ENCODE peak calls at places on chromosomes 7 and 10, in four cellular contexts. P is HFF-Myc, D is fibroblast of mammary gland, Y is coronary artery. Z is an unnamed sample.

GRCh38 chr10:58464956-58465355 is 47.7 kb upstream of the BICC1 start:
- DNase-seq in Y (no peak), D (no peak), P (no peak), Z (no peak)

GRCh38 chr10:25176421-25176968 is 1.7 kb downstream of the GPR158 start:
- DNase-seq in P (no peak), Y (no peak), D (no peak), Z (peak)

GRCh38 chr10:74544106-74544505 is 282.3 kb upstream of the KAT6B start:
- DNase-seq in P (no peak), D (peak), Y (no peak), Z (no peak)

GRCh38 chr7:44849277-44850210 is 1.7 kb upstream of the H2AZ2 start:
- DNase-seq in P (no peak), D (no peak), Y (no peak), Z (no peak)

GRCh38 chr7:98107313-98107691 is 640 bp downstream of the LMTK2 start:
- DNase-seq in Y (no peak), D (peak), P (no peak), Z (peak)

GRCh38 chr10:4894335-4894734 is 68.3 kb downstream of the AKR1E2 start:
- DNase-seq in P (no peak), D (no peak), Y (no peak), Z (no peak)

GRCh38 chr7:248732-249435 is 41.1 kb upstream of the FOXL3 start:
- DNase-seq in Y (no peak), P (no peak), D (no peak), Z (no peak)

GRCh38 chr7:24325708-24326107 is 41.7 kb downstream of the NPY start:
- DNase-seq in Y (no peak), D (no peak), P (no peak), Z (no peak)

GRCh38 chr10:54441286-54441685 is 359.7 kb downstream of the PCDH15 start:
- DNase-seq in D (no peak), Y (no peak), P (no peak), Z (no peak)

GRCh38 chr7:75033826-75034225 is 39.8 kb downstream of the RCC1L start:
- DNase-seq in D (no peak), P (no peak), Y (no peak), Z (no peak)

GRCh38 chr7:75038508-75038907 is 35.1 kb downstream of the RCC1L start:
- DNase-seq in P (no peak), D (no peak), Y (no peak), Z (no peak)

GRCh38 chr7:75028299-75028698 is 45.3 kb downstream of the RCC1L start:
- DNase-seq in D (no peak), P (no peak), Y (no peak), Z (no peak)

DNA sequence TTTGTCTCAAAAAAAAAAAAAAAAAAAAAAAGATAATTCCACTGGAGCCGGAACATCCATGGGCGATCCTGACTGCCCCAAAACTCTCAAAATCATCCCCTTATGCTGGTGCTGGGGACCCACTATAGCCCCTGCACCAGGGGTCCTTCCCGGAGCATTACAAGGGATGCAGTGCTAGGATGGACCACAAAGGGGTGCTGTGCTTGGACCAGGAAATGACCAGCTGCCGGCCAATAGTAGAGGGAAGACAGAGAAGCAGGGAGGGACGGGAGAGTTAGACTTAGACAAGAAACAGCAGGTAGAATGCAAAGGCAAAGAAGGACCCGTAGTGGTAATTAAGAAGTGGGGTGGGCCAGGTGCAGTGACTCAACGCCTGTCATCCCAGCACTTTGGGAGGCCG is 40.5 kb downstream of the RCC1L start:
- DNase-seq in D (no peak), Y (no peak), P (no peak), Z (no peak)
- TF ChIP-seq CTCF in D (peak), Y (no peak), P (peak), Z (no peak)

GRCh38 chr10:28674782-28675181 is 2.5 kb upstream of the BAMBI start:
- DNase-seq in P (no peak), D (no peak), Y (no peak), Z (no peak)

GRCh38 chr10:28678687-28679457 is 1.6 kb downstream of the BAMBI start:
- DNase-seq in Y (no peak), D (no peak), P (no peak), Z (no peak)

GRCh38 chr10:28677889-28678686 is 767 bp downstream of the BAMBI start:
- DNase-seq in Y (peak), P (no peak), D (no peak), Z (peak)

GRCh38 chr10:28676968-28677888 is at the start of gene BAMBI:
- DNase-seq in D (peak), Y (peak), P (peak), Z (peak)

GRCh38 chr10:28676297-28676967 is 889 bp upstream of the BAMBI start:
- DNase-seq in P (no peak), Y (no peak), D (no peak), Z (peak)
- TF ChIP-seq CTCF in P (no peak), Y (no peak), D (no peak), Z (no peak)

DNA sequence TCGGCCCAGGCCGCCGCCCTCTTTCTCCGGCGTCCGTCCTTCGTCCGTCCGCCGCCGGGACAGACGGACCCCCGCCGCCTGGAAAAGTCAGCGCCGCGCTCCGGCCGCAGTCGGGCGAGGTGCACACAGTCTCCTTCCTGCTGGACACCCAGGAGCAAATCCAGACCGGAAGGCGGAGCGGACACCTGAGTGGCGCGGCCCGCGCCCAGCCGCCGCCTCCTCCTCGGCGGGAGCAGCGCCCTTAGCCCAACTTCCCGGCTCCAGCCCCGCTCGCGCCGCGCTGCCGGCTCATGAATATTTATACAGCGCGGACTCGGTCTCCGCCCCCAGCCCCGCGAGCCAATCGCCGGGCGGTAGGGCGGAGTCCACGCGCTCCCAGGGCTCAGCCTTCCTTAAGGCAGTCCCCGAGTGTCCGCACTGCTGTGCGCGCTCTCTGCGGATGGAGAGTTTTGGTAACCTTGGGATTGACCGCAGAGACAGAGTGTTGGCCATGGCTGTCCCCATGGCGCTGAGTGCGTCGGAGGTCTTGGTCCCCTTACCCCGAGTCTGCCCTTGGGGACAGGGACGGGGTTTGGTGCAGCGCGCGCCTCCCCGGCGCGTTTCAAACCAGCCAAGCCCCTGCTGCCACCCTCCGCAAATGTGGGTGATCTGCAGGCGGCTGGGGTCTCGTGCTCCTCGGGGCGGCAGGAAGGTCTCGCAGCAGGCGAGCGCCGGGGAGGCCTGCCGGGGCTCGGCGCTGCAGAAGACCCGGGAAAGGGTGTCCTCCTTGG is at the start of gene FZD8:
- DNase-seq in Y (peak), D (peak), P (peak), Z (peak)
- TF ChIP-seq CTCF in Y (no peak), D (no peak), P (no peak), Z (peak)

GRCh38 chr10:103188853-103189252 is 4.2 kb downstream of the NT5C2 start:
- DNase-seq in D (peak), P (no peak), Y (no peak), Z (no peak)

GRCh38 chr10:103180491-103180890 is 12.6 kb downstream of the NT5C2 start:
- DNase-seq in Y (no peak), D (no peak), P (no peak), Z (no peak)

GRCh38 chr10:103181244-103181643 is 11.8 kb downstream of the NT5C2 start:
- DNase-seq in Y (no peak), P (no peak), D (no peak), Z (no peak)

GRCh38 chr10:103184615-103185014 is 8.5 kb downstream of the NT5C2 start:
- DNase-seq in P (no peak), Y (no peak), D (no peak), Z (no peak)

DNA sequence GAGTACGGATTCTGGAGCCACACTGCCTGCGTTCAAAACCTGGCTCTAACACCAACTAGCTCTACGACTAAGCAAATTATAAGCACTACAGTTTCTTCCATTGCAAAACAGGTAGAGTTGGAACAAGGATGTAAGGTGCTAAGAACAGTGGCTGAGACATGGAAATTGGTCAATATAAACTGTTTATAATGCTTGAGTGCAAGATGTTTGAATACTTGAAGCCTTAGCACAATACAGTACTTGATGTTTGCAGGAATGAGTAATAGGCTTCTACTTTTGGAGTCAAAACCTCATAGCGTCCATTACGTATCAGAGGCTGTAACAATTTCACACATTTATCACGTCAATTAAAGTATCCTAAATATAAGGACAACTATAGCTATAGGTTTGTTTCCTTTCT is 6.9 kb downstream of the NT5C2 start:
- DNase-seq in Y (no peak), D (no peak), P (no peak), Z (no peak)
- TF ChIP-seq CTCF in Y (no peak), D (no peak), P (no peak), Z (no peak)

GRCh38 chr10:29245476-29245875 is 43.4 kb upstream of the LYZL1 start:
- DNase-seq in D (no peak), Y (no peak), P (no peak), Z (no peak)

GRCh38 chr10:29241925-29242324 is 46.9 kb upstream of the LYZL1 start:
- DNase-seq in P (no peak), D (no peak), Y (no peak), Z (no peak)

GRCh38 chr10:29244978-29245377 is 43.9 kb upstream of the LYZL1 start:
- DNase-seq in Y (no peak), P (no peak), D (no peak), Z (no peak)

GRCh38 chr10:29243061-29243460 is 45.8 kb upstream of the LYZL1 start:
- DNase-seq in Y (no peak), P (no peak), D (no peak), Z (no peak)

GRCh38 chr10:29243750-29244149 is 45.1 kb upstream of the LYZL1 start:
- DNase-seq in D (peak), P (no peak), Y (no peak), Z (no peak)
- TF ChIP-seq CTCF in D (peak), P (peak), Y (no peak), Z (no peak)

DNA sequence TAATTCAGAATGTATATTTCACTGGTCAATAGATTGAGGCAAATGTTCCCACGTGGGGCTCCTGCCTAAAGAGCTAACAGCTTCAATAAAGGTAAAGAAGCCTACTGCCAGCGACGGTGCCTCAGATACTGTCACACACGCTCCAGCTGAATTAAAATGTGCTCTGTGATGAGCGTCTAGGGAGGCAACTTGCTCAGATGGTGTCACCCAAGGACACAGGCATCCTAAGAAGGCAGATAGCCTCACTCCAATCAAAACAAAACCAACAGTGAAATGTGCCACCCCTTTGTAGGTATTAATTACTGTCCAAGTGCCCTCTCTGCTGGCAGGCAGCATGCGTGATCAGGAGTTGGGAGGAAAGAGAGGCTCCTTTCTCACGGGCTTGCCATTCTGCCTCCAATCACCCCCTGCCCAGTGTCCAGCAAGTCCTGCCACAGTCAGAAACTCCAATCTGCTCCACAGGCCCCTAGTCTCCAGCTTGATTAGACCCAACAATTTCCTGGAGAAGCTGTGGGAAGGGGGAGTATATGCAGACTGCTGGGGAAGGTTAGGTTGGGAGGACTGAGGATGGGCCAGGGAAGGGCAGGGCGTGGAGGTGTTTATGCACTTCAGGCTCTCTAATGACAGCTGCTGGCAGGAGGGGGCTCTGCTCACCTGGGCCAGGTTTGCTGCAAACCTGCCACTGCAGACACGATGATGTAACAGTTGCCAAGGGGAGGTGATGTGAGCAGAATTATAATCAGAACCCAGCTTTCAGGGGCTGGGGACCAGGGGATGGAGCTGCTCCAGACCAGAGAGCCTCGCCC is 297.9 kb downstream of the GRID1 start:
- DNase-seq in D (no peak), Y (peak), P (no peak), Z (no peak)
- TF ChIP-seq CTCF in D (no peak), Y (no peak), P (no peak), Z (no peak)

Z was measured in nephron progenitor cell.